ENCODE peak calls at places on chromosomes 6 and 20, in eight cellular contexts. One of them, this sample, is unnamed.

GRCh38 chr6:153044295-153044694 is 41.8 kb upstream of the MTRF1L start:
- DNase-seq in neural progenitor cell: no peak
- DNase-seq in stomach: no peak
- DNase-seq in choroid plexus epithelial cell: peak
- DNase-seq in fibroblast of pulmonary artery: no peak
- DNase-seq in fibroblast of the aortic adventitia: no peak
- DNase-seq in cardiac muscle cell: no peak
- DNase-seq in right atrium auricular region: no peak
- DNase-seq in this sample: no peak

GRCh38 chr6:159190460-159190859 is 21.3 kb downstream of the FNDC1 start:
- DNase-seq in fibroblast of pulmonary artery: no peak
- DNase-seq in choroid plexus epithelial cell: no peak
- DNase-seq in neural progenitor cell: no peak
- DNase-seq in fibroblast of the aortic adventitia: no peak
- DNase-seq in cardiac muscle cell: no peak
- DNase-seq in stomach: no peak
- DNase-seq in right atrium auricular region: no peak
- DNase-seq in this sample: no peak

GRCh38 chr20:35049776-35050352 is 42.7 kb downstream of the TRPC4AP start:
- DNase-seq in choroid plexus epithelial cell: peak
- DNase-seq in neural progenitor cell: no peak
- DNase-seq in cardiac muscle cell: no peak
- DNase-seq in fibroblast of pulmonary artery: peak
- DNase-seq in right atrium auricular region: no peak
- DNase-seq in stomach: no peak
- DNase-seq in fibroblast of the aortic adventitia: no peak
- DNase-seq in this sample: no peak

GRCh38 chr20:53444386-53444785 is 149.3 kb downstream of the ZNF217 start:
- DNase-seq in choroid plexus epithelial cell: no peak
- DNase-seq in cardiac muscle cell: peak
- DNase-seq in fibroblast of pulmonary artery: no peak
- DNase-seq in fibroblast of the aortic adventitia: no peak
- DNase-seq in right atrium auricular region: no peak
- DNase-seq in stomach: no peak
- DNase-seq in neural progenitor cell: peak
- DNase-seq in this sample: no peak

GRCh38 chr6:28105286-28105685 is 19.1 kb upstream of the ZSCAN16 start:
- DNase-seq in stomach: no peak
- DNase-seq in right atrium auricular region: no peak
- DNase-seq in fibroblast of pulmonary artery: peak
- DNase-seq in cardiac muscle cell: peak
- DNase-seq in choroid plexus epithelial cell: peak
- DNase-seq in fibroblast of the aortic adventitia: peak
- DNase-seq in neural progenitor cell: no peak
- DNase-seq in this sample: no peak

GRCh38 chr20:35561268-35561667 is 19.4 kb downstream of the ERGIC3 start:
- DNase-seq in neural progenitor cell: peak
- DNase-seq in right atrium auricular region: no peak
- DNase-seq in choroid plexus epithelial cell: peak
- DNase-seq in stomach: no peak
- DNase-seq in fibroblast of the aortic adventitia: peak
- DNase-seq in cardiac muscle cell: peak
- DNase-seq in fibroblast of pulmonary artery: peak
- DNase-seq in this sample: peak

GRCh38 chr6:53959717-53960116 is 151.5 kb upstream of the MLIP start:
- DNase-seq in fibroblast of the aortic adventitia: no peak
- DNase-seq in fibroblast of pulmonary artery: no peak
- DNase-seq in neural progenitor cell: no peak
- DNase-seq in right atrium auricular region: no peak
- DNase-seq in cardiac muscle cell: no peak
- DNase-seq in stomach: no peak
- DNase-seq in choroid plexus epithelial cell: no peak
- DNase-seq in this sample: no peak

GRCh38 chr6:144330588-144330987 is 45.5 kb downstream of the UTRN start:
- DNase-seq in choroid plexus epithelial cell: no peak
- DNase-seq in stomach: peak
- DNase-seq in right atrium auricular region: no peak
- DNase-seq in cardiac muscle cell: no peak
- DNase-seq in fibroblast of pulmonary artery: no peak
- DNase-seq in neural progenitor cell: peak
- DNase-seq in fibroblast of the aortic adventitia: no peak
- DNase-seq in this sample: no peak

GRCh38 chr6:105492706-105493673 is 90.1 kb upstream of the PREP start:
- DNase-seq in choroid plexus epithelial cell: no peak
- DNase-seq in neural progenitor cell: no peak
- DNase-seq in stomach: no peak
- DNase-seq in cardiac muscle cell: no peak
- DNase-seq in fibroblast of the aortic adventitia: peak
- DNase-seq in right atrium auricular region: no peak
- DNase-seq in fibroblast of pulmonary artery: no peak
- DNase-seq in this sample: no peak

GRCh38 chr6:29528300-29528931 is 31.1 kb downstream of the UBD start:
- DNase-seq in choroid plexus epithelial cell: no peak
- DNase-seq in cardiac muscle cell: no peak
- DNase-seq in neural progenitor cell: no peak
- DNase-seq in fibroblast of the aortic adventitia: no peak
- DNase-seq in right atrium auricular region: no peak
- DNase-seq in stomach: no peak
- DNase-seq in fibroblast of pulmonary artery: no peak
- DNase-seq in this sample: no peak

GRCh38 chr6:92588126-92588525 is 831.2 kb downstream of the EPHA7 start:
- DNase-seq in fibroblast of pulmonary artery: no peak
- DNase-seq in stomach: no peak
- DNase-seq in neural progenitor cell: no peak
- DNase-seq in fibroblast of the aortic adventitia: no peak
- DNase-seq in choroid plexus epithelial cell: no peak
- DNase-seq in right atrium auricular region: no peak
- DNase-seq in cardiac muscle cell: no peak
- DNase-seq in this sample: no peak

GRCh38 chr6:154593122-154593521 is 82.6 kb upstream of the CNKSR3 start:
- DNase-seq in cardiac muscle cell: no peak
- DNase-seq in choroid plexus epithelial cell: no peak
- DNase-seq in neural progenitor cell: no peak
- DNase-seq in fibroblast of pulmonary artery: no peak
- DNase-seq in right atrium auricular region: no peak
- DNase-seq in stomach: no peak
- DNase-seq in fibroblast of the aortic adventitia: no peak
- DNase-seq in this sample: peak

GRCh38 chr6:12395898-12396297 is 105.7 kb downstream of the EDN1 start:
- DNase-seq in choroid plexus epithelial cell: peak
- DNase-seq in right atrium auricular region: no peak
- DNase-seq in cardiac muscle cell: peak
- DNase-seq in fibroblast of pulmonary artery: peak
- DNase-seq in fibroblast of the aortic adventitia: peak
- DNase-seq in neural progenitor cell: no peak
- DNase-seq in stomach: no peak
- DNase-seq in this sample: no peak

GRCh38 chr6:701696-702479 is 8.9 kb upstream of the EXOC2 start:
- DNase-seq in fibroblast of the aortic adventitia: no peak
- DNase-seq in choroid plexus epithelial cell: no peak
- DNase-seq in neural progenitor cell: peak
- DNase-seq in cardiac muscle cell: no peak
- DNase-seq in fibroblast of pulmonary artery: no peak
- DNase-seq in stomach: no peak
- DNase-seq in right atrium auricular region: no peak
- DNase-seq in this sample: no peak

GRCh38 chr6:130632288-130632687 is 194.9 kb upstream of the SMLR1 start:
- DNase-seq in neural progenitor cell: peak
- DNase-seq in fibroblast of the aortic adventitia: peak
- DNase-seq in stomach: no peak
- DNase-seq in choroid plexus epithelial cell: peak
- DNase-seq in right atrium auricular region: no peak
- DNase-seq in cardiac muscle cell: peak
- DNase-seq in fibroblast of pulmonary artery: no peak
- DNase-seq in this sample: no peak

GRCh38 chr6:5507056-5507722 is 245.9 kb downstream of the FARS2 start:
- DNase-seq in neural progenitor cell: no peak
- DNase-seq in fibroblast of pulmonary artery: no peak
- DNase-seq in right atrium auricular region: no peak
- DNase-seq in stomach: no peak
- DNase-seq in choroid plexus epithelial cell: no peak
- DNase-seq in cardiac muscle cell: no peak
- DNase-seq in fibroblast of the aortic adventitia: no peak
- DNase-seq in this sample: no peak

GRCh38 chr6:116461563-116462507 is 660 bp downstream of the CALHM6 start:
- DNase-seq in choroid plexus epithelial cell: peak
- DNase-seq in stomach: peak
- DNase-seq in cardiac muscle cell: peak
- DNase-seq in right atrium auricular region: no peak
- DNase-seq in neural progenitor cell: peak
- DNase-seq in fibroblast of pulmonary artery: peak
- DNase-seq in fibroblast of the aortic adventitia: no peak
- DNase-seq in this sample: peak

GRCh38 chr6:39899540-39900295 is 34.5 kb downstream of the MOCS1 start:
- DNase-seq in neural progenitor cell: no peak
- DNase-seq in fibroblast of the aortic adventitia: no peak
- DNase-seq in stomach: no peak
- DNase-seq in right atrium auricular region: no peak
- DNase-seq in fibroblast of pulmonary artery: no peak
- DNase-seq in cardiac muscle cell: no peak
- DNase-seq in choroid plexus epithelial cell: no peak
- DNase-seq in this sample: no peak

GRCh38 chr6:84554069-84554468 is 210.3 kb downstream of the TBX18 start:
- DNase-seq in choroid plexus epithelial cell: peak
- DNase-seq in stomach: no peak
- DNase-seq in fibroblast of the aortic adventitia: peak
- DNase-seq in right atrium auricular region: no peak
- DNase-seq in neural progenitor cell: no peak
- DNase-seq in cardiac muscle cell: peak
- DNase-seq in fibroblast of pulmonary artery: peak
- DNase-seq in this sample: no peak

GRCh38 chr6:166222631-166223030 is 55.0 kb upstream of the TBXT start:
- DNase-seq in neural progenitor cell: no peak
- DNase-seq in right atrium auricular region: no peak
- DNase-seq in stomach: no peak
- DNase-seq in fibroblast of the aortic adventitia: no peak
- DNase-seq in fibroblast of pulmonary artery: no peak
- DNase-seq in cardiac muscle cell: no peak
- DNase-seq in choroid plexus epithelial cell: no peak
- DNase-seq in this sample: no peak

GRCh38 chr20:62012631-62013030 is 53.0 kb downstream of the TAF4 start:
- DNase-seq in fibroblast of pulmonary artery: no peak
- DNase-seq in right atrium auricular region: no peak
- DNase-seq in fibroblast of the aortic adventitia: no peak
- DNase-seq in neural progenitor cell: no peak
- DNase-seq in choroid plexus epithelial cell: no peak
- DNase-seq in stomach: no peak
- DNase-seq in cardiac muscle cell: no peak
- DNase-seq in this sample: no peak

DNA sequence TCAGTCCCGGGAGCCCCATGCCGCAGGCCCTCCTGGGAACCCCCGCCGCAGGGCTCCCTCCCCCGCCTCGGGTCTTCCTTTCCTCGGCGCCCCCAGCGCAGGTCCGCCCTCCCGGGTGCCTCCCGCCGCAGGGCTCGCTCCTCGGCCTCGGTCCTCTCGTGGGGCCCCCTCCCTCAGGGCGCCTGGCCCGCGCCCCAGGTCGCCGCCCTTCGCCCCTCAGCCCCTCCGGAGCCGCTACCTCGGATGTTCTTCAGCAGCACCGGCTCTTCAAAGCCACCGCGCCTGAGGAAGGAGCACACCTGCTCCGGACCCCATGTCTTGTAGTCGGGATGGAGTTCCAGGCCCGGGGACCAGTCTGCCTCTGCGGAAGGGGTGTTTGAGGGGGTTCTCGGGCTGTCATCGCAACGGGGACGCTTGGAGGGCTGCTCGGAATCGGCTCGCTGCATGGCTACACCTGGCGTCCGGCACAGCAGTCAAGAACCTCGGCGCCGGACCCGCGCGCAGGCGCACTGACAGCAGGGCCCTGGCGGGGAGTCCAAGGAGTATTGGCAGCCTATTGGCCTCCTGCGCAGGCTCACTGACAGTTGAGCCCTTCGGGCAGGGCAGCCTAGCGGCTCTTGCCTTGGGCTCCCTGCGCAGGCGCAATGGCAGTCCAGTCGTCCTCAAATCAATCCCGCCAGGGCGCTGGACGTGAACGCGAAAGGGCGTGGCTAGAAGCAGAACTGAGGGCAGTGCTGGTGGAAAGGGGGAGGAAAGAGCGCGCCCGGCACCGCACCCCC is at the start of gene SAMHD1:
- DNase-seq in fibroblast of the aortic adventitia: peak
- DNase-seq in fibroblast of pulmonary artery: peak
- DNase-seq in stomach: peak
- DNase-seq in choroid plexus epithelial cell: peak
- DNase-seq in cardiac muscle cell: peak
- DNase-seq in neural progenitor cell: peak
- DNase-seq in right atrium auricular region: peak
- DNase-seq in this sample: peak
- TF ChIP-seq CTCF in fibroblast of the aortic adventitia: peak
- TF ChIP-seq CTCF in fibroblast of pulmonary artery: no peak
- TF ChIP-seq CTCF in stomach: no peak
- TF ChIP-seq CTCF in choroid plexus epithelial cell: no peak
- TF ChIP-seq CTCF in cardiac muscle cell: no peak
- TF ChIP-seq CTCF in neural progenitor cell: no peak
- TF ChIP-seq CTCF in right atrium auricular region: peak
- TF ChIP-seq CTCF in this sample: no peak

GRCh38 chr20:48661575-48662473 is 166.0 kb downstream of the PREX1 start:
- DNase-seq in cardiac muscle cell: no peak
- DNase-seq in choroid plexus epithelial cell: peak
- DNase-seq in fibroblast of the aortic adventitia: no peak
- DNase-seq in fibroblast of pulmonary artery: no peak
- DNase-seq in right atrium auricular region: no peak
- DNase-seq in neural progenitor cell: no peak
- DNase-seq in stomach: no peak
- DNase-seq in this sample: no peak
- TF ChIP-seq CTCF in cardiac muscle cell: no peak
- TF ChIP-seq CTCF in choroid plexus epithelial cell: no peak
- TF ChIP-seq CTCF in fibroblast of the aortic adventitia: no peak
- TF ChIP-seq CTCF in fibroblast of pulmonary artery: no peak
- TF ChIP-seq CTCF in right atrium auricular region: no peak
- TF ChIP-seq CTCF in neural progenitor cell: no peak
- TF ChIP-seq CTCF in stomach: no peak
- TF ChIP-seq CTCF in this sample: no peak

GRCh38 chr6:139943391-139943790 is 568.9 kb upstream of the CITED2 start:
- DNase-seq in stomach: no peak
- DNase-seq in choroid plexus epithelial cell: peak
- DNase-seq in cardiac muscle cell: peak
- DNase-seq in fibroblast of the aortic adventitia: peak
- DNase-seq in neural progenitor cell: no peak
- DNase-seq in fibroblast of pulmonary artery: peak
- DNase-seq in right atrium auricular region: no peak
- DNase-seq in this sample: no peak
- TF ChIP-seq CTCF in stomach: no peak
- TF ChIP-seq CTCF in choroid plexus epithelial cell: no peak
- TF ChIP-seq CTCF in cardiac muscle cell: no peak
- TF ChIP-seq CTCF in fibroblast of the aortic adventitia: no peak
- TF ChIP-seq CTCF in neural progenitor cell: no peak
- TF ChIP-seq CTCF in fibroblast of pulmonary artery: no peak
- TF ChIP-seq CTCF in right atrium auricular region: no peak
- TF ChIP-seq CTCF in this sample: no peak

GRCh38 chr20:1735417-1736089 is 78.0 kb upstream of the SIRPG start:
- DNase-seq in right atrium auricular region: no peak
- DNase-seq in choroid plexus epithelial cell: no peak
- DNase-seq in fibroblast of the aortic adventitia: no peak
- DNase-seq in neural progenitor cell: no peak
- DNase-seq in fibroblast of pulmonary artery: no peak
- DNase-seq in cardiac muscle cell: no peak
- DNase-seq in stomach: no peak
- DNase-seq in this sample: no peak

GRCh38 chr20:1737134-1737533 is 79.6 kb upstream of the SIRPG start:
- DNase-seq in fibroblast of pulmonary artery: no peak
- DNase-seq in right atrium auricular region: no peak
- DNase-seq in neural progenitor cell: no peak
- DNase-seq in fibroblast of the aortic adventitia: no peak
- DNase-seq in stomach: no peak
- DNase-seq in cardiac muscle cell: no peak
- DNase-seq in choroid plexus epithelial cell: no peak
- DNase-seq in this sample: no peak

GRCh38 chr20:1734269-1734858 is 76.8 kb upstream of the SIRPG start:
- DNase-seq in right atrium auricular region: no peak
- DNase-seq in cardiac muscle cell: no peak
- DNase-seq in stomach: no peak
- DNase-seq in fibroblast of pulmonary artery: peak
- DNase-seq in fibroblast of the aortic adventitia: peak
- DNase-seq in neural progenitor cell: no peak
- DNase-seq in choroid plexus epithelial cell: peak
- DNase-seq in this sample: no peak
- TF ChIP-seq CTCF in right atrium auricular region: no peak
- TF ChIP-seq CTCF in cardiac muscle cell: no peak
- TF ChIP-seq CTCF in stomach: no peak
- TF ChIP-seq CTCF in fibroblast of pulmonary artery: no peak
- TF ChIP-seq CTCF in fibroblast of the aortic adventitia: no peak
- TF ChIP-seq CTCF in neural progenitor cell: peak
- TF ChIP-seq CTCF in choroid plexus epithelial cell: no peak
- TF ChIP-seq CTCF in this sample: peak